ENCODE peak calls at places on chromosomes 16 and 17, in four cellular contexts. G, W, N and X are unnamed samples. For H3K9me3, the result is how much of the 10 kb centered on the place peaks cover.

GRCh38 chr16:56199164-56199563 is 7.9 kb downstream of the GNAO1 start:
- DNase-seq in G (no peak), W (no peak), N (no peak), X (no peak)

GRCh38 chr16:760065-760464 is 469 bp upstream of the MSLN start:
- DNase-seq in G (no peak), W (no peak), N (no peak), X (peak)

GRCh38 chr17:33674685-33675084 is 381.6 kb upstream of the ASIC2 start:
- DNase-seq in G (peak), W (no peak), N (peak), X (no peak)

GRCh38 chr17:36118477-36119353 is 15.1 kb downstream of the CCL4 start:
- DNase-seq in G (no peak), W (no peak), N (no peak), X (no peak)

GRCh38 chr16:50227665-50228064 is 38.7 kb upstream of the ADCY7 start:
- DNase-seq in G (no peak), W (no peak), N (no peak), X (no peak)

GRCh38 chr17:48554412-48555090 is 9.6 kb upstream of the HOXB2 start:
- DNase-seq in G (no peak), W (no peak), N (peak), X (no peak)

GRCh38 chr17:45320931-45321461 is 4.2 kb upstream of the MAP3K14 start:
- DNase-seq in G (no peak), W (no peak), N (peak), X (peak)

GRCh38 chr17:28570716-28571254 is 539 bp downstream of the PIGS start:
- DNase-seq in G (no peak), W (peak), N (no peak), X (peak)

GRCh38 chr16:85389679-85390470 is 223.2 kb upstream of the GSE1 start:
- DNase-seq in G (peak), W (peak), N (no peak), X (peak)

GRCh38 chr16:57301126-57301817 is 16.8 kb upstream of the PLLP start:
- DNase-seq in G (no peak), W (no peak), N (no peak), X (peak)

GRCh38 chr17:48597775-48598631 is 4.4 kb upstream of the HOXB5 start:
- DNase-seq in G (no peak), W (no peak), N (no peak), X (peak)

GRCh38 chr16:12651765-12652531 is 151.7 kb downstream of the CPPED1 start:
- DNase-seq in G (no peak), W (no peak), N (no peak), X (no peak)

GRCh38 chr17:1713160-1713877 is 3.1 kb upstream of the TLCD2 start:
- DNase-seq in G (no peak), W (no peak), N (no peak), X (no peak)

GRCh38 chr16:87499189-87499486 is 6.3 kb upstream of the ZCCHC14 start:
- DNase-seq in G (no peak), W (no peak), N (peak), X (no peak)

GRCh38 chr17:39104046-39104445 is 47.4 kb downstream of the PLXDC1 start:
- DNase-seq in G (no peak), W (no peak), N (peak), X (no peak)

GRCh38 chr16:27880312-27880711 is 183.2 kb downstream of the GSG1L start:
- DNase-seq in G (no peak), W (no peak), N (no peak), X (no peak)

GRCh38 chr17:39954876-39955275 is 7.9 kb upstream of the GSDMA start:
- DNase-seq in G (no peak), W (no peak), N (no peak), X (no peak)

GRCh38 chr17:8151641-8152111 is 528 bp downstream of the PER1 start:
- DNase-seq in G (peak), W (peak), N (peak), X (peak)

GRCh38 chr17:17443173-17443572 is 33.6 kb upstream of the MED9 start:
- DNase-seq in G (no peak), W (no peak), N (no peak), X (no peak)

GRCh38 chr17:50863221-50863843 is 2.8 kb downstream of the TOB1 start:
- DNase-seq in G (no peak), W (peak), N (no peak), X (no peak)

GRCh38 chr17:2688351-2689342 is 22.9 kb downstream of the CLUH start:
- DNase-seq in G (peak), W (peak), N (no peak), X (peak)

GRCh38 chr17:1227917-1228751 is 42.1 kb upstream of the BHLHA9 start:
- DNase-seq in G (peak), W (peak), N (no peak), X (peak)

GRCh38 chr17:338442-339192 is 14.0 kb downstream of the RPH3AL start:
- DNase-seq in G (peak), W (no peak), N (no peak), X (peak)

GRCh38 chr17:79707931-79708891 is 22.5 kb upstream of the ENPP7 start:
- DNase-seq in G (no peak), W (no peak), N (no peak), X (no peak)

DNA sequence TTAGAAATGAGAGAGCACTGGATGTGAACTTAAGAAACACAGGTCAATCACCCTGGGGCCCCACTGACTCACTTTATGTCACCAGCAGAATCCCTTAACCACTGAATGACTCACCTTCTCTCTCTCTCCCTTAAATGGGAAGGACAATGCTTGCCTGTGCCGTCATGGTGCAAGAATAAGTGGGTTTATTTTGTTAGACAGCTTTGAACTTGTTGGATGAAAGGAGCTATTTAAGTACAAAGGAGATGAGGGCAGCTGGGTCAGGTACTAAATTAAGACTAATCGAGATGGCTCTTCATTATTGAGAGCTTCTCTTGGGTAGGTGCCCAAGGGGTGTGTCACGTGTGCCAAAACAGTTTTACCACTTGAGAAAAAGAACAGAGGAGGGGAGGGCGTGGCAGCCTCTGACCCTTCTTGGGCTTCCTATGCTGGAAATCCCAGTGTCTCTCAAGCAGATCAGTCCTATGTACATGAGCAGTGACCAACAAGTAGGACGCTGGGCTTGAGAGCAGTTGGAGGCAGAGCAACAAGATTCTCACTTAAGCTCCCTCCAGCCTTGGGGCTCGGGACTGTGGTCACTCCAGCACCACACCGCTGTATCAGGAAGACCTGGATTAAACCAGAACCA is 6.7 kb upstream of the KRT31 start:
- DNase-seq in G (no peak), W (no peak), N (peak), X (no peak)
- H3K4me3 ChIP-seq in G (no peak), W (no peak), N (no peak), X (no peak)

DNA sequence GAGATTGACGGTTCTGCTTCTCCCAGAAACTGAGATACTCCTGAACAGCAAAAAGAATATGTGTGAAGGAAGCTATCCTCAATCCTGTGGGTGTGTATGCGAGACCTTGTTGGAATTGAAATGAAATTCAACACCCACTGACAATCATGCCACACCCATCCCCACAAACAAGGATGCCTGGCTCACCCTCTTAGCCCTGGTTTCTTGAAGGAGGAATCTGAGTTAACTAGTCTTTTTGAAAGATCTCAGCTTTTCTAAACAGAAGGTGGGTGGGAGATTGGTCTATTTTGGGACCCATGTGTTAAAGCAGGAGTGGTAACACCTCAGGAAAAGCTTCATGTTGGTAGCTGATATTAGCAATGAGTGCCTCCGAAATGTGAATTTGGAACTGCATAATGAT is 1244.5 kb downstream of the CDH11 start:
- DNase-seq in G (no peak), W (no peak), N (no peak), X (no peak)
- H3K9me3 ChIP-seq in G (under half), W (under half), N (under half), X (under half)

DNA sequence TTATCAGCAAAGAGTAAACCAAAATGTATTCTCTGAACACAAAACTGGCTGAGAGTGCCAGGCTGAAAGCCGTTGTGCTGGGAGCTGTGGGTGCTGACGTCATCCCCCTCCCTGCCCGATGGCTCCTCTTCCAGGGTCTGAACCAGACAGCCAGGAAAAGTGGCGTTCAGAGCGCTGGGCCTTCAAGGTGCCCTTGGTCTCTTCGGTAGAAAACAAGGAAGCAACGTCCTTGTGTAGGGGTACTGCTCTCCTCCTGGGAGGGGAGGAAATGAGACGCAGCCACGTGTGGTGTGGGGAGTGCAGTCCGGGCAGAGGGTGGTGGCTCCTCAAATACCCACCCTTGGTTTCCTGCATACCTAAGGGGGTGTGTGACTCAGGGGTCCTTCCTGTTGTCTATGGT is 394.7 kb downstream of the SEC14L1 start:
- DNase-seq in G (no peak), W (no peak), N (no peak), X (no peak)
- H3K4me3 ChIP-seq in G (no peak), W (no peak), N (no peak), X (no peak)

DNA sequence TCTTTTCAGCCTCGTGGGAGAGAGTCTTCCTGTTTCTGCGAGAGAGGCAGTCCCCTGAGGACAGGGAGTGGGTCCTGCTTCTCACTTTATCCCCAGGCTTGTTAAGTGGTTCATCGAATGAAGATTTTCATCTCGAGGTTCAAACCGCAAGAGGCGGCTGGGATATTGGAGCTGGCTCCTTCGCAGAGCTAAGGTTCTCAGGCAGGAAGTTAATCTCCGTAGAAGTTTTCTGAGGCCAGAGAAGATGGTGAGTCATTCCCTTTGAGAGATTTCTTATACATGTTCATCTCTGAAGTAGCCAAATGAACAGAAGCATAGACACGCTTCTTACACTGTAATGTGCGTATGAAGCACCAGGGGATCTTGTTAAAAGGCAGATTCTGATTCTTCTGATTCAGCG is 211.7 kb upstream of the SDK2 start:
- DNase-seq in G (no peak), W (no peak), N (peak), X (no peak)
- H3K9me3 ChIP-seq in G (under half), W (under half), N (under half), X (under half)

GRCh38 chr16:29675811-29676643 is 3.0 kb upstream of the QPRT start:
- DNase-seq in G (no peak), W (no peak), N (no peak), X (no peak)

GRCh38 chr16:29676989-29677388 is 2.0 kb upstream of the QPRT start:
- DNase-seq in G (no peak), W (no peak), N (no peak), X (no peak)

GRCh38 chr16:29683543-29684090 is 4.6 kb downstream of the QPRT start:
- DNase-seq in G (no peak), W (no peak), N (no peak), X (no peak)

GRCh38 chr16:29678691-29679267 is at the start of gene QPRT:
- DNase-seq in G (peak), W (peak), N (peak), X (no peak)

GRCh38 chr16:29680180-29680598 is 1.2 kb downstream of the QPRT start:
- DNase-seq in G (no peak), W (no peak), N (no peak), X (no peak)
- H3K4me3 ChIP-seq in G (peak), W (peak), N (no peak), X (peak)

GRCh38 chr16:19264123-19264673 is 21.3 kb upstream of the CLEC19A start:
- DNase-seq in G (no peak), W (no peak), N (no peak), X (no peak)

GRCh38 chr16:19266774-19267173 is 18.8 kb upstream of the CLEC19A start:
- DNase-seq in G (no peak), W (no peak), N (no peak), X (no peak)

GRCh38 chr16:19269098-19269497 is 16.4 kb upstream of the CLEC19A start:
- DNase-seq in G (no peak), W (no peak), N (no peak), X (no peak)

DNA sequence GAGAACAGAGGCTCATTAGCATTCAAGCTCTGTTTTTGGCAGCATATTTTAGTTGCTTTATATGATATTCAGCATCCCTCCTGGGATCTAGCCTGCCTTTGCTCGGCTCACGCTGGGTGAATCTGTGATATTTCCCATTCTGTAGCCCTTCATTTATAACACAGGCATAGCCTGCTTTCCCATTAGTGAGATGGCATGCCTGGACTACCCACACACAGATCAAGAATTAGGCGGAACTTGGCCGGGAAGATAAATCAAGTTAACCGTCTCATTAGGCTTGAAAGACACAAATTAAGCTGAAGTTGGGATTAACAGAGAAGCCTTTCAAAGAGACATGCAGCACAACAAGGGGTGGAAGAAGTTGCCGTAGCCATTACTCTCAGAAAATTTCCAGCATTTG is 20.0 kb upstream of the CLEC19A start:
- DNase-seq in G (no peak), W (no peak), N (no peak), X (no peak)
- H3K9me3 ChIP-seq in G (under half), W (under half), N (under half), X (under half)